ENCODE peak calls at places on chromosomes 12 and 14, in four cellular contexts. One of them, this sample, is unnamed.

GRCh38 chr12:14741153-14741552 is 44.8 kb upstream of the GUCY2C start:
- DNase-seq in GM23248: no peak
- DNase-seq in adrenal gland: no peak
- DNase-seq in CD4-positive, alpha-beta memory T cell: no peak
- DNase-seq in this sample: no peak

GRCh38 chr14:75861161-75861621 is 120.6 kb downstream of the TGFB3 start:
- DNase-seq in GM23248: peak; percentile 89
- DNase-seq in adrenal gland: no peak
- DNase-seq in CD4-positive, alpha-beta memory T cell: no peak
- DNase-seq in this sample: no peak

GRCh38 chr14:61601923-61602732 is 93.2 kb upstream of the HIF1A start:
- DNase-seq in GM23248: no peak
- DNase-seq in adrenal gland: no peak
- DNase-seq in CD4-positive, alpha-beta memory T cell: no peak
- DNase-seq in this sample: no peak

GRCh38 chr12:98262886-98263285 is 252.5 kb upstream of the TMPO start:
- DNase-seq in GM23248: no peak
- DNase-seq in adrenal gland: no peak
- DNase-seq in CD4-positive, alpha-beta memory T cell: no peak
- DNase-seq in this sample: no peak

GRCh38 chr14:59870277-59871165 is at the start of gene RTN1:
- DNase-seq in GM23248: peak; percentile 53
- DNase-seq in adrenal gland: peak; percentile 71
- DNase-seq in CD4-positive, alpha-beta memory T cell: no peak
- DNase-seq in this sample: peak; percentile 79

GRCh38 chr12:108211161-108211560 is 82.1 kb downstream of the WSCD2 start:
- DNase-seq in GM23248: no peak
- DNase-seq in adrenal gland: no peak
- DNase-seq in CD4-positive, alpha-beta memory T cell: no peak
- DNase-seq in this sample: no peak

GRCh38 chr12:93706824-93707223 is 29.6 kb downstream of the CRADD start:
- DNase-seq in GM23248: peak; percentile 51
- DNase-seq in adrenal gland: no peak
- DNase-seq in CD4-positive, alpha-beta memory T cell: no peak
- DNase-seq in this sample: no peak

GRCh38 chr12:89880695-89881350 is 172.2 kb upstream of the ATP2B1 start:
- DNase-seq in GM23248: no peak
- DNase-seq in adrenal gland: no peak
- DNase-seq in CD4-positive, alpha-beta memory T cell: peak; percentile 79
- DNase-seq in this sample: no peak

GRCh38 chr12:46133751-46134150 is 135.1 kb downstream of the SLC38A1 start:
- DNase-seq in GM23248: no peak
- DNase-seq in adrenal gland: no peak
- DNase-seq in CD4-positive, alpha-beta memory T cell: no peak
- DNase-seq in this sample: no peak

GRCh38 chr14:58731465-58732330 is 93.9 kb downstream of the DACT1 start:
- DNase-seq in GM23248: peak; percentile 97
- DNase-seq in adrenal gland: no peak
- DNase-seq in CD4-positive, alpha-beta memory T cell: no peak
- DNase-seq in this sample: no peak

GRCh38 chr14:91229005-91229382 is 15.5 kb downstream of the GPR68 start:
- DNase-seq in GM23248: no peak
- DNase-seq in adrenal gland: no peak
- DNase-seq in CD4-positive, alpha-beta memory T cell: no peak
- DNase-seq in this sample: no peak

GRCh38 chr14:91229743-91230200 is 14.7 kb downstream of the GPR68 start:
- DNase-seq in GM23248: peak; percentile 66
- DNase-seq in adrenal gland: no peak
- DNase-seq in CD4-positive, alpha-beta memory T cell: peak; percentile 86
- DNase-seq in this sample: no peak

GRCh38 chr14:91225025-91225424 is 19.5 kb downstream of the GPR68 start:
- DNase-seq in GM23248: peak; percentile 59
- DNase-seq in adrenal gland: no peak
- DNase-seq in CD4-positive, alpha-beta memory T cell: no peak
- DNase-seq in this sample: no peak

GRCh38 chr14:91228112-91229004 is 16.1 kb downstream of the GPR68 start:
- DNase-seq in GM23248: peak; percentile 78
- DNase-seq in adrenal gland: no peak
- DNase-seq in CD4-positive, alpha-beta memory T cell: peak; percentile 96
- DNase-seq in this sample: no peak

GRCh38 chr14:91227183-91227628 is 17.3 kb downstream of the GPR68 start:
- DNase-seq in GM23248: no peak
- DNase-seq in adrenal gland: no peak
- DNase-seq in CD4-positive, alpha-beta memory T cell: peak; percentile 70
- DNase-seq in this sample: no peak
- H3K27ac ChIP-seq in GM23248: no peak overlapping the region
- H3K27ac ChIP-seq in adrenal gland: no peak overlapping the region
- H3K27ac ChIP-seq in CD4-positive, alpha-beta memory T cell: peak overlapping the region; percentile 88
- H3K27ac ChIP-seq in this sample: no peak overlapping the region

GRCh38 chr12:56222531-56222895 is 791 bp upstream of the RNF41 start:
- DNase-seq in GM23248: no peak
- DNase-seq in adrenal gland: no peak
- DNase-seq in CD4-positive, alpha-beta memory T cell: no peak
- DNase-seq in this sample: no peak

GRCh38 chr12:56221757-56222530 is at the start of gene RNF41:
- DNase-seq in GM23248: peak; percentile 99
- DNase-seq in adrenal gland: peak; percentile 98
- DNase-seq in CD4-positive, alpha-beta memory T cell: peak; percentile 95
- DNase-seq in this sample: peak; percentile 96

GRCh38 chr12:56224102-56224701 is at the start of gene NABP2:
- DNase-seq in GM23248: peak; percentile 99
- DNase-seq in adrenal gland: peak; percentile 99
- DNase-seq in CD4-positive, alpha-beta memory T cell: peak; percentile 93
- DNase-seq in this sample: peak; percentile 97

GRCh38 chr12:56223571-56224101 is 506 bp upstream of the NABP2 start:
- DNase-seq in GM23248: no peak
- DNase-seq in adrenal gland: no peak
- DNase-seq in CD4-positive, alpha-beta memory T cell: no peak
- DNase-seq in this sample: no peak

DNA sequence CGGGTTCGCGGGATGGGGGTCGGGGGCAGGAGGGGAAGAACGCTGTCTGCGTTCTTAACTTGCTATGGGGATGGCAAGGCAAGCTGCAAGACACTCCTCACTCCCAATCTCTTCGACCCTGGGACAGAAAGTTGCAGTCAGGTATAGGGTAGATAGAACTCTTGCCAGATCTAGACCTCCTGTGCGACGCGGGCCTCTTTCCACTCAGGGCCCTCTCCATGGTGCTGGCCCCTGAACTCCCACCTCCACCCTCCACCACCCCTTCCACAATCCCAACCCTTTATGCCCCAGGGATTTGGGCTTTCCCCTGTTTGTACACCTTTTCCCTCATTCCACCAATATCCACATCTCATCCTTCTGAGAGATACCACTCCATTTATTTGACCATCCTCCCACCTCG is 812 bp downstream of the NABP2 start:
- DNase-seq in GM23248: no peak
- DNase-seq in adrenal gland: no peak
- DNase-seq in CD4-positive, alpha-beta memory T cell: no peak
- DNase-seq in this sample: no peak
- H3K27ac ChIP-seq in GM23248: no peak overlapping the region
- H3K27ac ChIP-seq in adrenal gland: peak overlapping the region; percentile 66
- H3K27ac ChIP-seq in CD4-positive, alpha-beta memory T cell: peak overlapping the region; percentile 83
- H3K27ac ChIP-seq in this sample: peak overlapping the region; percentile 85

GRCh38 chr14:73714656-73715081 is 485 bp upstream of the PNMA1 start:
- DNase-seq in GM23248: peak; percentile 68
- DNase-seq in adrenal gland: no peak
- DNase-seq in CD4-positive, alpha-beta memory T cell: no peak
- DNase-seq in this sample: no peak

GRCh38 chr14:73712540-73713141 is 1.5 kb downstream of the PNMA1 start:
- DNase-seq in GM23248: peak; percentile 51
- DNase-seq in adrenal gland: no peak
- DNase-seq in CD4-positive, alpha-beta memory T cell: peak; percentile 45
- DNase-seq in this sample: no peak

GRCh38 chr14:73715707-73716106 is 1.5 kb upstream of the PNMA1 start:
- DNase-seq in GM23248: no peak
- DNase-seq in adrenal gland: no peak
- DNase-seq in CD4-positive, alpha-beta memory T cell: no peak
- DNase-seq in this sample: no peak

GRCh38 chr14:73713206-73713803 is 879 bp downstream of the PNMA1 start:
- DNase-seq in GM23248: no peak
- DNase-seq in adrenal gland: no peak
- DNase-seq in CD4-positive, alpha-beta memory T cell: no peak
- DNase-seq in this sample: no peak

GRCh38 chr14:73713804-73714655 is at the start of gene PNMA1:
- DNase-seq in GM23248: peak; percentile 97
- DNase-seq in adrenal gland: peak; percentile 88
- DNase-seq in CD4-positive, alpha-beta memory T cell: peak; percentile 84
- DNase-seq in this sample: peak; percentile 89
- H3K27ac ChIP-seq in GM23248: peak within 1 kb of the TSS; percentile 89
- H3K27ac ChIP-seq in adrenal gland: peak within 1 kb of the TSS; percentile 91
- H3K27ac ChIP-seq in CD4-positive, alpha-beta memory T cell: peak within 1 kb of the TSS; percentile 80
- H3K27ac ChIP-seq in this sample: peak within 1 kb of the TSS; percentile 90

DNA sequence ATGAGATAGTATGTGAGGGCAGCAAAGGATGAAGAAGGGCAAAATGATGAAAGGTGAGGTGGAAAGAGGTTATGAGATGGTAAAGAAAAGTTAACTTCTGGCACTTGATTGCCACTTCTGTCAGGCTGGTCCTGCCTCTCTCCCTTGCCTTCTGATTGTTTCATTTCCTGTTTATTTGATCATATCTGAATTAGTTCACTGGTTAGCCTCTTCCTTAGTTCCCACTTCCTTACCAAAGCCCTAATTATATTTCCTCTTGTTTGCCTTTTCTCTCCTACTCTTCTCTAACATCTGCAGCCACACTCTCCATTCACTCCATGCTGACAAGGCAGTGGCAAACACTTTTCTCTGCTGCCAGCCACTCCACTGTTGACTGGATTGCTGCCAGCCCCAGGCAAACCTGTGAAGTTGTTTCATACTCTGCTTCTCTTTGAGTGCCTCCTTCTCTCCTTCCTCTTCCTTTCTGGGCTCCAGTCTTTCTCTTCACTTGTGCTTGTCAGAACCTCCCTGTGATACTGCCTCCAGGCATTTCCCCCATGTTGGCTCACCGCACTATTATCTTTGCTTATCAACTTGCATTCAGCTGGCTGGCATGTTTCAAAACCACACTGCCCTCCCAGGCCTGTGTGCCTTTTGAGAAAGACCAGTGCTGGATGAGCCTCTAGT is 8.1 kb downstream of the PNP start:
- DNase-seq in GM23248: peak; percentile 39
- DNase-seq in adrenal gland: no peak
- DNase-seq in CD4-positive, alpha-beta memory T cell: peak; percentile 67
- DNase-seq in this sample: no peak
- H3K27ac ChIP-seq in GM23248: no peak overlapping the region
- H3K27ac ChIP-seq in adrenal gland: no peak overlapping the region
- H3K27ac ChIP-seq in CD4-positive, alpha-beta memory T cell: peak overlapping the region; percentile 51
- H3K27ac ChIP-seq in this sample: peak overlapping the region; percentile 32

GRCh38 chr12:6778212-6778570 is 5.9 kb downstream of the LAG3 start:
- DNase-seq in GM23248: peak; percentile 78
- DNase-seq in adrenal gland: peak; percentile 74
- DNase-seq in CD4-positive, alpha-beta memory T cell: no peak
- DNase-seq in this sample: no peak

GRCh38 chr12:6777386-6777785 is 5.1 kb downstream of the LAG3 start:
- DNase-seq in GM23248: no peak
- DNase-seq in adrenal gland: no peak
- DNase-seq in CD4-positive, alpha-beta memory T cell: no peak
- DNase-seq in this sample: no peak

GRCh38 chr12:6779667-6780459 is 7.5 kb downstream of the LAG3 start:
- DNase-seq in GM23248: no peak
- DNase-seq in adrenal gland: no peak
- DNase-seq in CD4-positive, alpha-beta memory T cell: no peak
- DNase-seq in this sample: no peak

GRCh38 chr12:6780573-6780972 is 8.3 kb downstream of the LAG3 start:
- DNase-seq in GM23248: no peak
- DNase-seq in adrenal gland: no peak
- DNase-seq in CD4-positive, alpha-beta memory T cell: no peak
- DNase-seq in this sample: no peak

DNA sequence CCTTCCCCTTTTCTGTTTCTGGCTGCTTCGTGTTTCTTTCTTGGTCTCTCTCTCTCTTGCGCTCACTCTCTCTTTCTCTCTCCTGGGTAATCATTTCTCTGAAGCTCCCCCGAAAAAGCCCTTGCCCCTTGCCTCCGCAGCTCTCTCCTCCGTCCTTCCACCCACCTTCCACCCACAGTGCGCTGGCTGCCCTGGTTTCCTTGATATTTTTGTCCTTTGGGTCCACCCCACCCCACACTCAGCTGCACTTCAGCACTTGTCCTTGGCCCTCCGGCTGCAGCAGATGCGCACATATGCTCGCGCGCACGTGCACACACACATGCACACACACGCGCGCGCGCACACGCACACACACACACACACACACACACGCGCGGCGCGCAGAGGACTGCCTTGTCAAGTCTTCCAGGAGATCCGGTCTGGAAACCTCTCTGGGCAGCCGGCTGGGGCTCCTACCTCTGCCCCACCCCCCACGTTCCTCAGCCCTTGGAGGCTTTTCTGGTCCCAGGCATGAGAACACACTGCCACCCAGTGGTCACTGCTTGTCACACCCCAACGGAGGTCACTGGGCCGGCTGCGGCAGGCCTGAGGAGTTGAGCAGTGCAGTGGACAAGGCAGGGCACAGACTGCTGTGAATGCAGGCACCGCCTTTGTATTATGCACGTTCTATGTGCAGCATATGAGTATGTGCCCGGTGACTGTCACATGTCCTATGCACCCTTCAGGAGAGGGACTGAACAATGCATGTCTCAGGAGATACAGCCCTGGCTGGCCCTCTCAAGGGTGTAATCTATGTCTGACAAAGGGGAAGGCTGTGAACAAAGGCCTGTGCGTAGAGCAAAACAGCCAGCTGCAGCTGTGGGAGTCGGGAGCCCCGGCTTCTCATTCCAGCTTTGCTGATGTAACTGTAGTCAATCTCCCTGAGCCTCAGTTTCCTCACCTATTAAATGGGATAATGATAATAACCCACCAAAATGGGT is 6.5 kb downstream of the LAG3 start:
- DNase-seq in GM23248: peak; percentile 96
- DNase-seq in adrenal gland: peak; percentile 97
- DNase-seq in CD4-positive, alpha-beta memory T cell: peak; percentile 90
- DNase-seq in this sample: peak; percentile 87
- H3K27ac ChIP-seq in GM23248: peak overlapping the region; percentile 1
- H3K27ac ChIP-seq in adrenal gland: peak overlapping the region; percentile 75
- H3K27ac ChIP-seq in CD4-positive, alpha-beta memory T cell: peak overlapping the region; percentile 6
- H3K27ac ChIP-seq in this sample: peak overlapping the region; percentile 68

DNA sequence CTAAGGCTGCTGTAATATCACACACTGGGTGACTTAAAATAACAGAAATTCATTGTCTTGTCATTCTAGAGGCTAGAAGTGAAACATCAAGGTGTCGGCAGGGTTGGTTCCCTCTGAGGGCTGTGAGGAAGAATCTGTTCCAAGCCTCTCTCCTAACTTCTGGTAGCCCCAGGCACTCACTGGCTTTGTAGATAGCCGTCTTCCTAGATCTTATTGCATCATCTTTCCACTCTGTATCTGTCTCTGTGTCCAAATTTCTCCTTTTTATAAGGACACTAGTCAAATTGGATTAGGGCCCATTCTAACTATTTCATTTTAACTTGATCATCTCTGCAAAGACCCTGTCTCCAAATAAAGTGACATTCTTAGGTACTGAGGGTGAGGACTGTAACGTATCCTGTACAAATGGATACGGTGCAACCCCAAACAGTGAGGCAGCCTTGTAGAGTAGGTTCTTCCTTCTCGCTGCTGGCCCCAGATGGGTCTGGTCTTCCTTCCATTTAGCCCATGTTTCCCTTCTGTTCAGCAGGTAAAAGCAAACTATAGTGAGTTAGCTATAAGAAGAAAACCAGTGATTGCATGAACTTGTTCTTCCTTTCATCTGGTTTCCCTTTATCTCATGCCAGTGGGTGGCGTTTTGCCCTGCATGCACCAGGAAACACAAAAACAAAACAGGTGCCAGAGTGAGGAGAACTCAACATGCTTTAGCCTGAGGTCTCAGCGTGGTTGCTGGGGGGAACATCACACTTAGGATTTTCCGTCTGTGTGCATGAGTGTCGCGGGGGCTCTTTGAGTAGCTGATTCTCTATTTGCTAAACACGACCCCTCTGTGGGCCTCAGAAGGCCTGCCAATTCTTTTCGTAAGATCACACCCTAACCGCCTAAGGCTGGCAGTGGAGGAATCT is 19.5 kb downstream of the TTC9 start:
- DNase-seq in GM23248: no peak
- DNase-seq in adrenal gland: no peak
- DNase-seq in CD4-positive, alpha-beta memory T cell: peak; percentile 71
- DNase-seq in this sample: no peak
- H3K27ac ChIP-seq in GM23248: no peak overlapping the region
- H3K27ac ChIP-seq in adrenal gland: peak overlapping the region; percentile 12
- H3K27ac ChIP-seq in CD4-positive, alpha-beta memory T cell: peak overlapping the region; percentile 49
- H3K27ac ChIP-seq in this sample: no peak overlapping the region